ENCODE peak calls at places on chromosomes 4 and X, in ten cellular contexts. O is DND-41, M is heart left ventricle, D is lung, K is fibroblast of lung, T is neural progenitor cell, X is colonic mucosa, B is mesendoderm, E is pancreas, H is right atrium auricular region. S is an unnamed sample. For H3K27me3, the result is how much of the 10 kb centered on the place peaks cover.

GRCh38 chrX:13208281-13208935 is 111.4 kb downstream of the ATXN3L start:
- DNase-seq in B (no peak), X (no peak), O (peak), K (no peak), T (no peak), E (no peak), D (no peak), M (no peak), H (no peak), S (no peak)

GRCh38 chr4:112510468-112511293 is 5.3 kb downstream of the NEUROG2 start:
- DNase-seq in O (no peak), M (no peak), E (no peak), X (no peak), B (peak), D (no peak), T (peak), K (no peak), H (no peak), S (no peak)

GRCh38 chr4:2928242-2929155 is 34.7 kb downstream of the NOP14 start:
- DNase-seq in E (peak), K (no peak), B (no peak), M (no peak), O (no peak), H (no peak), T (no peak), X (no peak), D (no peak), S (no peak)

GRCh38 chr4:148550788-148551187 is 108.6 kb upstream of the NR3C2 start:
- DNase-seq in B (no peak), D (no peak), X (no peak), K (no peak), O (no peak), H (no peak), M (no peak), E (no peak), T (no peak), S (no peak)

GRCh38 chr4:101938836-101939235 is 148.3 kb downstream of the BANK1 start:
- DNase-seq in X (no peak), O (no peak), K (no peak), E (no peak), T (no peak), H (no peak), D (no peak), M (no peak), B (no peak), S (no peak)

GRCh38 chr4:188550296-188550695 is 411.1 kb downstream of the TRIML1 start:
- DNase-seq in O (no peak), E (no peak), B (no peak), K (peak), T (no peak), M (no peak), H (no peak), X (no peak), D (no peak), S (no peak)

GRCh38 chr4:82043081-82043808 is 330.5 kb downstream of the HNRNPD start:
- DNase-seq in O (no peak), M (no peak), T (peak), X (peak), K (no peak), D (peak), B (peak), H (no peak), E (peak), S (no peak)

GRCh38 chrX:22323541-22323940 is 50.8 kb downstream of the CBLL2 start:
- DNase-seq in M (no peak), D (no peak), E (no peak), T (no peak), K (peak), O (no peak), X (no peak), B (no peak), H (no peak), S (no peak)

GRCh38 chr4:124097447-124097846 is 615.1 kb downstream of the ANKRD50 start:
- DNase-seq in M (no peak), T (no peak), K (no peak), E (no peak), X (no peak), O (no peak), D (no peak), B (no peak), H (no peak), S (no peak)

GRCh38 chrX:106951230-106951629 is 31.0 kb downstream of the CLDN2 start:
- DNase-seq in T (no peak), E (no peak), M (no peak), D (no peak), B (no peak), K (no peak), O (no peak), H (no peak), X (no peak), S (no peak)

GRCh38 chr4:4677825-4678522 is 136.1 kb upstream of the STX18 start:
- DNase-seq in X (no peak), M (no peak), O (peak), T (peak), H (peak), K (peak), E (no peak), B (peak), D (no peak), S (no peak)

GRCh38 chr4:17323619-17324400 is 188.1 kb downstream of the QDPR start:
- DNase-seq in X (no peak), K (peak), O (no peak), B (no peak), T (no peak), D (no peak), M (no peak), E (no peak), H (no peak), S (no peak)

GRCh38 chr4:13413719-13414437 is 70.3 kb downstream of the RAB28 start:
- DNase-seq in O (no peak), D (no peak), T (no peak), B (no peak), M (no peak), E (no peak), K (no peak), H (no peak), X (no peak), S (no peak)

GRCh38 chr4:146330392-146330791 is 116.1 kb downstream of the REELD1 start:
- DNase-seq in X (no peak), K (peak), O (no peak), E (no peak), B (no peak), T (no peak), M (no peak), D (no peak), H (no peak), S (no peak)

GRCh38 chrX:108186811-108187210 is 95.2 kb downstream of the ATG4A start:
- DNase-seq in X (no peak), K (peak), D (no peak), E (no peak), O (no peak), H (no peak), B (no peak), T (no peak), M (no peak), S (no peak)

GRCh38 chr4:76178296-76178695 is 30.1 kb upstream of the NUP54 start:
- DNase-seq in X (no peak), E (no peak), M (no peak), D (no peak), B (no peak), T (no peak), H (no peak), K (no peak), O (no peak), S (no peak)

GRCh38 chrX:46572295-46572936 is 1.1 kb upstream of the CHST7 start:
- DNase-seq in M (no peak), T (no peak), X (no peak), O (no peak), K (no peak), E (no peak), B (no peak), D (no peak), H (no peak), S (peak)

GRCh38 chr4:112210777-112211176 is 20.8 kb upstream of the AP1AR start:
- DNase-seq in B (no peak), H (no peak), O (no peak), E (no peak), X (no peak), T (no peak), M (no peak), K (peak), D (no peak), S (no peak)

GRCh38 chrX:14832591-14832990 is 40.3 kb downstream of the FANCB start:
- DNase-seq in M (no peak), D (no peak), E (no peak), B (no peak), T (no peak), K (peak), O (no peak), H (no peak), X (no peak), S (no peak)

GRCh38 chr4:130524057-130524456 is 1428.1 kb downstream of the C4orf33 start:
- DNase-seq in B (peak), T (no peak), D (no peak), H (no peak), X (no peak), O (no peak), E (no peak), M (no peak), K (no peak), S (no peak)

GRCh38 chrX:40167240-40168182 is 69.8 kb upstream of the BCOR start:
- DNase-seq in B (peak), H (no peak), T (peak), D (no peak), M (peak), E (no peak), X (peak), O (no peak), K (no peak), S (no peak)

GRCh38 chrX:150547511-150548115 is 20.8 kb upstream of the MTM1 start:
- DNase-seq in O (no peak), E (peak), M (peak), D (peak), T (peak), B (peak), K (peak), X (peak), H (peak), S (no peak)

GRCh38 chrX:29926659-29927058 is 288.7 kb upstream of the MAGEB2 start:
- DNase-seq in K (no peak), M (no peak), T (no peak), E (no peak), H (no peak), O (no peak), B (no peak), X (no peak), D (no peak), S (no peak)

GRCh38 chrX:118226060-118226428 is 109.4 kb upstream of the KLHL13 start:
- DNase-seq in B (peak), E (no peak), O (no peak), D (no peak), H (no peak), K (no peak), X (no peak), T (no peak), M (no peak), S (no peak)

GRCh38 chr4:138341739-138342415 is 99.7 kb upstream of the SLC7A11 start:
- DNase-seq in X (no peak), B (no peak), M (no peak), O (peak), D (no peak), H (no peak), E (no peak), T (no peak), K (no peak), S (no peak)

GRCh38 chrX:12988797-12989196 is 13.9 kb downstream of the TMSB4X start:
- DNase-seq in B (no peak), H (no peak), X (no peak), D (peak), E (no peak), T (no peak), M (no peak), O (no peak), K (peak), S (no peak)

GRCh38 chr4:993111-994029 is at the start of gene SLC26A1:
- DNase-seq in E (peak), O (no peak), B (no peak), D (no peak), M (peak), K (no peak), H (no peak), X (peak), T (no peak), S (no peak)

GRCh38 chrX:1108451-1109445 is 103.7 kb downstream of the CRLF2 start:
- DNase-seq in K (no peak), D (no peak), H (no peak), T (peak), X (no peak), O (no peak), M (no peak), E (no peak), B (peak), S (no peak)

GRCh38 chr4:6275898-6276563 is 6.4 kb downstream of the WFS1 start:
- DNase-seq in T (no peak), M (no peak), E (no peak), X (no peak), H (no peak), K (no peak), O (no peak), B (no peak), D (no peak), S (no peak)

GRCh38 chr4:6278801-6279197 is 9.1 kb downstream of the WFS1 start:
- DNase-seq in B (no peak), T (no peak), D (peak), K (peak), H (peak), O (no peak), M (peak), E (no peak), X (peak), S (no peak)

GRCh38 chr4:6277139-6277802 is 7.6 kb downstream of the WFS1 start:
- DNase-seq in D (no peak), B (no peak), E (no peak), O (no peak), H (no peak), X (no peak), K (no peak), T (no peak), M (peak), S (no peak)

GRCh38 chr4:6279582-6280289 is 10.1 kb downstream of the WFS1 start:
- DNase-seq in E (no peak), B (no peak), X (no peak), H (no peak), T (no peak), D (no peak), K (no peak), O (no peak), M (peak), S (no peak)

DNA sequence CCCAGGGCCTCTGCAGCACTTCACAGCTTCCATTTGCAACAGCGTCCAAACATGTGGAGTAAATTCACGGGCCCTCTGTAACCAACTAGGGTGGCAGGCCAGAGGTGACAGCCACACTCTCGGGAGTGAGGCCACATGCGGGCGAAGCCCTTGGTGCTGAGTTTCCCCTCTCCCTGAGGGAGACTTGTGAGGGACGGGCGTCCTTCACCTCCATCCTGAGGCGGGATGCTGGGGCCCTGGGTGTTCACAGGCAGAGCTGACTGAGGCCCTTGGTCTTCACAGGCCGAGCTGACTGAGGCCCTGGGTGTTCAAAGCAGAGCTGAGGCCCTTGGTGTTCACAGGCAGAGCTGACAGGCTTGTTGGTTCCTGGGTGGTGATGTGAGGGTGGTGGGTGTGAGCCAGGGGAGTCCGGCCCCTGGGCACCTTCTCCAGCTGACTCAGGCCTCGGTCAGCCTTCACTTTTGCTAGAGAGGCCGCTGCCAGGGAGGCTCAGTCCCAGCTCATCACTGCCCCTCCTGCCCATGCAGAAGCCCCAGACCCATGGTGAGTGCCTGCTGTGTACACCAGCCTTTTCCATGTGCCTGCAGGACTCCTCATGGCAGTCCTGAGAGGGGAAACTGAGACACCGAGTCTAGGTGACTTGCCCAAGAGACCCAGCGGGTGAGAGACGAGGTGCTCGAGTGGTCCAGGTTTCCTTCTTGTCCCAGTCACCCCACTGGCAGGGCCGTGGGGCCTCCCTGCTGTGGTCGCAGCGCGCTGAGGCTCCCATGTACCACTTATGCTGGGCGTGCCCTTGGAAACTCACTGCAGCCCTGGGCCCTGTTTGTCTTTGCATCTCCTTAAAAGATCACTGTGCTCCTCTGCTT is 8.5 kb downstream of the WFS1 start:
- DNase-seq in X (no peak), K (no peak), E (no peak), O (no peak), D (no peak), H (no peak), B (no peak), M (no peak), T (no peak), S (no peak)
- H3K4me3 ChIP-seq in X (no peak), K (no peak), E (no peak), O (no peak), D (no peak), H (no peak), B (no peak), M (no peak), T (no peak), S (no peak)

GRCh38 chr4:47040828-47041227 is 9.5 kb downstream of the GABRB1 start:
- DNase-seq in T (no peak), M (no peak), K (no peak), E (no peak), D (no peak), H (no peak), X (no peak), O (no peak), B (no peak), S (no peak)

GRCh38 chr4:47043821-47044220 is 12.5 kb downstream of the GABRB1 start:
- DNase-seq in X (no peak), E (no peak), M (no peak), O (no peak), B (no peak), D (no peak), T (no peak), K (no peak), H (no peak), S (no peak)

GRCh38 chr4:47032405-47033106 is 1.2 kb downstream of the GABRB1 start:
- DNase-seq in H (peak), M (peak), E (peak), D (peak), K (peak), B (peak), T (peak), X (peak), O (no peak), S (no peak)

DNA sequence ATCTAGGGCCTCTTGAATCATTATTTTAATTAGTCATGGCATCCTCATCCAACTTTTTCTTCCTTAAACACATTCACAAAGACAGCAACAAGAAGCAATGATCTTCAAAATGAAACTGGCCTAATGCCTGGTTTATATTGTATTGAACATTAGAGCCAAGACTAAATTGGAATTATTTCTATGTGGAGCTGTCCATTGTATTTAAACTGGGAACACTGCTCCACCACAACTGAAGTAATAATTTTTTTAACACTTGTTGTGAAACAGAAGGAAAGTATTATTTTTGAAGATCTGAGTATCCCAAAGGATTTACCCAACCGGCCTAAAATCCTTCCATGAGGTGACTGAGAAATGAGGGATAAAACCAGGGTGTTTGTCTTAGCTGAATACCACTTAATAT is 6.9 kb downstream of the GABRB1 start:
- DNase-seq in M (no peak), T (no peak), O (no peak), D (no peak), K (no peak), H (no peak), B (no peak), X (no peak), E (no peak), S (no peak)
- H3K27ac ChIP-seq in M (no peak), T (no peak), O (no peak), D (no peak), K (no peak), H (no peak), B (no peak), X (no peak), E (no peak), S (no peak)

DNA sequence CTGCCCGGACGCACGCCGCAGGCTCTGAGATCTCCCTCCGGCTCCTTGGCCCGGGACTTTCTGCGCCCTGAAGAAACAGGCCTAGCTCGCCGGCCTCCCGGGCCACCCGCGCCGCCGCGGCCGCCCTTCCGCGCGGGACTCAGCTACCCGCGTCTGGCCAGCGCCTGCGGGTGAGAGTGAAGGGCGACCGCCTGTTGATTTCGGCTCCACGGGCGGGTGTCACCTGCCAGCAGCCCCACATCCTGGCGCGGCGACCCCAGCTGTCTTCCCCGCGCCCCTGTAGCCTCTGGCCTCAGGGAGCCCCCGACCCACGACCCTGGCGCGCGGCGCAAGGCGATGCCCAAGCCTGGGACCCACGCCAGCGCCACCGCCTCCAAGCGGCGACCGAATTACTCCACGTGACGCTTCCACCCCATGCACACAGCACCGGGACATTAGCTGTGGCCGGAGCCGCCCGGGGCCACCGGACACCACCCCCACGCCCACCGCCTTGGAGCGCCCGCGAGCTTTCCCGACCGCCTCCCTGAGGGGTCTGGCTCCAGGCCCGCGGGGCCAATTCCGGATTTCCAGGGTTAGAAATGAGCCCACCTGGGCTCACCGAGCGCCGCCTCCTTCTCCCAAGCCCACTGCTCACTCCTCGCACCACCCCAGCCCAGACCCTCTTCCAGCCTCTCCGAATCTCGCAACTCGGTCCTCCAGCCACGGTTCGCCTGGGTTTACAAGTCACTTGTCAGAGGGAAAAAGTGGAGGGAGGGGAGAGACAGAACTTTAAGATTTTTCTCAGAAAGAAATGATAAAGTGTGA is 10.2 kb downstream of the ARX start:
- DNase-seq in M (no peak), K (no peak), E (no peak), X (no peak), D (no peak), H (no peak), O (no peak), B (no peak), T (peak), S (no peak)
- H3K27me3 ChIP-seq in M (half or more), K (under half), E (under half), X (half or more), D (under half), H (under half), O (under half), B (half or more), T (half or more), S (under half)

DNA sequence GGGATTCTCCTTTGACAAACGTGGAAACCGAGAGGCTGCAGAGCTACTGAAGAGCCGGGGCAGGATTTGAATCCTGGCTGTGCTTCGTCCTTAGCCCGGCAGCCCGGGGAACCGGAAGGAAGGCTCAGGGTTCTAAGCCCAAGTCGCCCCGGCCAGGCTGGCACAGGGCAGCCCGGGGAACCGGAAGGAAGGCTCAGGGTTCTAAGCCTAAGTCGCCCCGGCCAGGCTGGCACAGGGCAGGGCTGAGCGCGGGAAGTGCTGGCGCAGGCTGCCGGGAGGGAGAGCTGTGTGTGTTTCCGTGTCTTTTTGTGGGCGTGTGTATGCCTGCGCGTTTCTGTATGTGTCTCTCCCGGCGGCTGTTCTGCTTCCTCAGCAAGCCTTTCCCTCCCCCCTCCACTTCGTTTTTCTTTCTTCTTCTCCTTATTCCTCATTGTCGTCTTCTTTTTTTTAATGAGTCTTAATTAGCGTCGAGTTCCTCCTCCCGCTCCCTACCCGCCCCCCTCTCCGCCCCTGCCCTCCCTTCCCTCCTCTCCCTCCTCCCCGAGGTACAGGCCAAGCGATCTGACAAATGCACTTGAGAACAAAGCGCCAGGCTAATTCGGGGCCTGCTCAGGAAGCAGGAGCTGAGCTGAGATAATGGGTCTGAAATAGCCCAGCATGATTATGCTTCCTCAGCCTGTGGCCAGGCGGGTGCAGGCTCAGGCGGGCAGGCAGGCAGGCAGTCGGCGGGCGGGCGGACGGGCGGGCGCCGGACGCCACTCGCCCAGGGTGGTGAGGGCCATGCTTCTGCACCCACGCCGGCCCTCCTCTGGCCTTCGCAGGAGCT is 65.9 kb downstream of the EFNB1 start:
- DNase-seq in K (peak), H (peak), E (peak), O (peak), X (peak), M (peak), T (peak), D (peak), B (peak), S (no peak)
- H3K4me3 ChIP-seq in K (no peak), H (peak), E (no peak), O (no peak), X (peak), M (peak), T (peak), D (no peak), B (no peak), S (no peak)

S was measured in CD8-positive, alpha-beta memory T cell.